ENCODE peak calls at places on chromosomes 13 and 19, in four cellular contexts. One of them, this sample, is unnamed.
A peak's percentile ranks its signal among the peaks of the same experiment; 100 is the strongest.

GRCh38 chr19:4134351-4134750 is 10.4 kb upstream of the MAP2K2 start:
- DNase-seq in lower lobe of right lung: no peak
- DNase-seq in ovary: no peak
- DNase-seq in psoas muscle: no peak
- DNase-seq in this sample: no peak

GRCh38 chr13:45055198-45055901 is 65.0 kb upstream of the GTF2F2 start:
- DNase-seq in lower lobe of right lung: no peak
- DNase-seq in ovary: peak; percentile 35
- DNase-seq in psoas muscle: no peak
- DNase-seq in this sample: no peak

GRCh38 chr13:112194167-112194530 is 127.2 kb downstream of the SOX1 start:
- DNase-seq in lower lobe of right lung: no peak
- DNase-seq in ovary: no peak
- DNase-seq in psoas muscle: no peak
- DNase-seq in this sample: no peak

GRCh38 chr13:106513608-106514007 is 21.9 kb downstream of the EFNB2 start:
- DNase-seq in lower lobe of right lung: no peak
- DNase-seq in ovary: no peak
- DNase-seq in psoas muscle: no peak
- DNase-seq in this sample: no peak

GRCh38 chr13:79508224-79508961 is 27.4 kb downstream of the NDFIP2 start:
- DNase-seq in lower lobe of right lung: no peak
- DNase-seq in ovary: no peak
- DNase-seq in psoas muscle: no peak
- DNase-seq in this sample: no peak

GRCh38 chr13:84445776-84446175 is 563.5 kb upstream of the SLITRK1 start:
- DNase-seq in lower lobe of right lung: no peak
- DNase-seq in ovary: no peak
- DNase-seq in psoas muscle: no peak
- DNase-seq in this sample: no peak

GRCh38 chr19:42277821-42278809 is 9.1 kb downstream of the CIC start:
- DNase-seq in lower lobe of right lung: no peak
- DNase-seq in ovary: peak; percentile 34
- DNase-seq in psoas muscle: no peak
- DNase-seq in this sample: no peak

GRCh38 chr13:32164622-32165268 is 133.2 kb downstream of the FRY start:
- DNase-seq in lower lobe of right lung: no peak
- DNase-seq in ovary: no peak
- DNase-seq in psoas muscle: no peak
- DNase-seq in this sample: no peak

GRCh38 chr19:54035215-54036178 is 28.2 kb downstream of the VSTM1 start:
- DNase-seq in lower lobe of right lung: no peak
- DNase-seq in ovary: no peak
- DNase-seq in psoas muscle: no peak
- DNase-seq in this sample: no peak

GRCh38 chr19:16095071-16095571 is 16.6 kb upstream of the RAB8A start:
- DNase-seq in lower lobe of right lung: no peak
- DNase-seq in ovary: peak; percentile 41
- DNase-seq in psoas muscle: no peak
- DNase-seq in this sample: peak; percentile 31

GRCh38 chr19:16096281-16096855 is 15.3 kb upstream of the RAB8A start:
- DNase-seq in lower lobe of right lung: no peak
- DNase-seq in ovary: no peak
- DNase-seq in psoas muscle: no peak
- DNase-seq in this sample: no peak

GRCh38 chr19:16100524-16100923 is 11.2 kb upstream of the RAB8A start:
- DNase-seq in lower lobe of right lung: no peak
- DNase-seq in ovary: no peak
- DNase-seq in psoas muscle: no peak
- DNase-seq in this sample: no peak

GRCh38 chr19:16098416-16098768 is 13.3 kb upstream of the RAB8A start:
- DNase-seq in lower lobe of right lung: no peak
- DNase-seq in ovary: no peak
- DNase-seq in psoas muscle: no peak
- DNase-seq in this sample: no peak

DNA sequence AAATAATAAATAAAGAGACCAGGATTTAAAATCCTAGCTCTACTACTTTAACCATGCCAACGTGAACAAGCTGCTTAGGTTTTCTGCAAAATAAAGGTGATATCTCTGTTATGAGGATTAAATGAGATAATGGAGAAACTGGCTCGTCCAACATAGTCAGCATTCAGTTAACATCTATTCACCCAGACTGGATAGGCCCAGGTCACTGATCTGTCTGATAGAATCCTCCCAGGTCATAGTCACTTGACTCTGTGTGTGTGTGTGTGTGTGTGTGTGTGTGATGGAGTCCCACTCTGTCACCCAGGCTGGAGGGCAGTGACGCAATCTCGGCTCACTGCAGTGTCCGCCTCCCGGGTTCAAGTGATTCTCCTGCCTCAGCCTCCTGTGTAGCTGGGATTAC is 12.9 kb upstream of the RAB8A start:
- DNase-seq in lower lobe of right lung: no peak
- DNase-seq in ovary: no peak
- DNase-seq in psoas muscle: no peak
- DNase-seq in this sample: no peak
- H3K36me3 ChIP-seq in lower lobe of right lung: peaks cover 100% of the 10 kb centered on the region
- H3K36me3 ChIP-seq in ovary: no peaks in the 10 kb centered on the region
- H3K36me3 ChIP-seq in psoas muscle: no peaks in the 10 kb centered on the region
- H3K36me3 ChIP-seq in this sample: peaks cover 99% of the 10 kb centered on the region

DNA sequence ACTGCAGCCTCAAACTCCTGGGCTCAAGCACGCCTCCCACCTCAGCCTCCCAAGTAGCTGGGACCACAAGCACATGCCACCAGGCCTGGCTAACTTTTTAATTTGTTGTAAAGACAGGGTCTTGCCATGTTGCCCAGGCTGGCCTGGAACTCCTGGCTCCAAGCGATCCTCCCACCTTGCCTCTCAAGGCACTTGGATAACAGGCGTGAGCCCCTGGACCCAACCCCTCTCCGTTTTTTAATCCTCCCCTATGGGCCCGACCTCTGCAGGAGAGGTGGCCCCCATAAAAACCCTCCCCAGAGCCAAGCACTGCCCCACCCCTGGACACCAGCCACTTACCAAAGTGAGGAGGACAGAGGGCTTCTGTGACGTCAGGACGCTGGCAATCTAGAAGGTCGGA is 28.6 kb downstream of the PEPD start:
- DNase-seq in lower lobe of right lung: peak; percentile 11
- DNase-seq in ovary: no peak
- DNase-seq in psoas muscle: no peak
- DNase-seq in this sample: no peak
- H3K4me3 ChIP-seq in lower lobe of right lung: no peak overlapping the region
- H3K4me3 ChIP-seq in ovary: no peak overlapping the region
- H3K4me3 ChIP-seq in psoas muscle: no peak overlapping the region
- H3K4me3 ChIP-seq in this sample: no peak overlapping the region

DNA sequence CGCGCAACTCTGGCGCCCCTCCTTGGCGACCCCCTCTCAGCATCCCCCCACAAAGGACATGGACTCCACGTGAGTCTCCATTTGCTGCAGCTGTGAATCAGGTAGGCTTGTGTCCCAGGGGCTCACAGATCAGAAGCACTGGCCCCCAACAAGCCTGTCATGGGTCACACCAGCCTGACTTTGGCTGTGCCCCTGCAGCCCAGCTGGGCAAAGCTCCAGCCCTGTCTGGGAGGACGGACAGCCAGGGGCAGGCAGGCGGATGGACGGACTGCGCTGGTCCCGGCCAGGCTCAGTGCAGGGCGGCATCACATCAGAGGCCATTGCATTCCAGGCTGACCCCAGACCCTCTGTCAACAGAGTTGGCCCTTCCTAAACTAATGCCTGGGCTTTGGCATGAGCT is 28.4 kb upstream of the ISYNA1 start:
- DNase-seq in lower lobe of right lung: no peak
- DNase-seq in ovary: no peak
- DNase-seq in psoas muscle: no peak
- DNase-seq in this sample: no peak
- H3K4me1 ChIP-seq in lower lobe of right lung: peaks cover 53% of the 10 kb centered on the region
- H3K4me1 ChIP-seq in ovary: peaks cover 32% of the 10 kb centered on the region
- H3K4me1 ChIP-seq in psoas muscle: peaks cover 69% of the 10 kb centered on the region
- H3K4me1 ChIP-seq in this sample: peaks cover 78% of the 10 kb centered on the region

GRCh38 chr19:32647361-32647760 is 27.6 kb downstream of the ANKRD27 start:
- DNase-seq in lower lobe of right lung: no peak
- DNase-seq in ovary: no peak
- DNase-seq in psoas muscle: no peak
- DNase-seq in this sample: no peak

GRCh38 chr19:32646556-32646955 is 28.4 kb downstream of the ANKRD27 start:
- DNase-seq in lower lobe of right lung: no peak
- DNase-seq in ovary: no peak
- DNase-seq in psoas muscle: no peak
- DNase-seq in this sample: no peak

GRCh38 chr19:32650671-32651070 is 24.3 kb downstream of the ANKRD27 start:
- DNase-seq in lower lobe of right lung: no peak
- DNase-seq in ovary: no peak
- DNase-seq in psoas muscle: no peak
- DNase-seq in this sample: no peak

GRCh38 chr19:32651729-32652140 is 23.2 kb downstream of the ANKRD27 start:
- DNase-seq in lower lobe of right lung: no peak
- DNase-seq in ovary: no peak
- DNase-seq in psoas muscle: no peak
- DNase-seq in this sample: peak; percentile 55

GRCh38 chr19:32649751-32650150 is 25.2 kb downstream of the ANKRD27 start:
- DNase-seq in lower lobe of right lung: no peak
- DNase-seq in ovary: no peak
- DNase-seq in psoas muscle: peak; percentile 53
- DNase-seq in this sample: peak; percentile 74
- H3K36me3 ChIP-seq in lower lobe of right lung: peaks cover 66% of the 10 kb centered on the region
- H3K36me3 ChIP-seq in ovary: no peaks in the 10 kb centered on the region
- H3K36me3 ChIP-seq in psoas muscle: no peaks in the 10 kb centered on the region
- H3K36me3 ChIP-seq in this sample: peaks cover 51% of the 10 kb centered on the region